ENCODE peak calls at places on chromosome 1, in four cellular contexts. One of them, this sample, is unnamed.

GRCh38 chr1:81111818-81112217 is 688.9 kb upstream of the ADGRL2 start:
- DNase-seq in Ammon's horn: no peak
- DNase-seq in activated naive CD4-positive, alpha-beta T cell treated with anti-CD3 and anti-CD28 coated beads, Interleukin-2, amount 10 ng/mL, durations not matched to agents 7 days and 5 days: no peak
- DNase-seq in osteocyte: no peak
- DNase-seq in this sample: no peak

GRCh38 chr1:209733409-209734192 is 22.3 kb upstream of the TRAF3IP3 start:
- DNase-seq in osteocyte: no peak
- DNase-seq in activated naive CD4-positive, alpha-beta T cell treated with anti-CD3 and anti-CD28 coated beads, Interleukin-2, amount 10 ng/mL, durations not matched to agents 7 days and 5 days: no peak
- DNase-seq in Ammon's horn: no peak
- DNase-seq in this sample: no peak

GRCh38 chr1:166170075-166170474 is 3.3 kb upstream of the FAM78B start:
- DNase-seq in osteocyte: no peak
- DNase-seq in Ammon's horn: no peak
- DNase-seq in activated naive CD4-positive, alpha-beta T cell treated with anti-CD3 and anti-CD28 coated beads, Interleukin-2, amount 10 ng/mL, durations not matched to agents 7 days and 5 days: no peak
- DNase-seq in this sample: no peak

GRCh38 chr1:172882791-172883386 is 167.9 kb downstream of the TNFSF18 start:
- DNase-seq in Ammon's horn: no peak
- DNase-seq in activated naive CD4-positive, alpha-beta T cell treated with anti-CD3 and anti-CD28 coated beads, Interleukin-2, amount 10 ng/mL, durations not matched to agents 7 days and 5 days: no peak
- DNase-seq in osteocyte: no peak
- DNase-seq in this sample: no peak

GRCh38 chr1:8408151-8408839 is 90.4 kb downstream of the SLC45A1 start:
- DNase-seq in activated naive CD4-positive, alpha-beta T cell treated with anti-CD3 and anti-CD28 coated beads, Interleukin-2, amount 10 ng/mL, durations not matched to agents 7 days and 5 days: no peak
- DNase-seq in osteocyte: no peak
- DNase-seq in Ammon's horn: no peak
- DNase-seq in this sample: no peak

GRCh38 chr1:43503534-43503933 is 27.1 kb upstream of the PTPRF start:
- DNase-seq in Ammon's horn: no peak
- DNase-seq in osteocyte: peak
- DNase-seq in activated naive CD4-positive, alpha-beta T cell treated with anti-CD3 and anti-CD28 coated beads, Interleukin-2, amount 10 ng/mL, durations not matched to agents 7 days and 5 days: no peak
- DNase-seq in this sample: no peak

GRCh38 chr1:215637041-215637573 is 70.0 kb downstream of the KCTD3 start:
- DNase-seq in osteocyte: no peak
- DNase-seq in Ammon's horn: peak
- DNase-seq in activated naive CD4-positive, alpha-beta T cell treated with anti-CD3 and anti-CD28 coated beads, Interleukin-2, amount 10 ng/mL, durations not matched to agents 7 days and 5 days: no peak
- DNase-seq in this sample: no peak

GRCh38 chr1:72230746-72231145 is 51.6 kb downstream of the NEGR1 start:
- DNase-seq in osteocyte: no peak
- DNase-seq in Ammon's horn: no peak
- DNase-seq in activated naive CD4-positive, alpha-beta T cell treated with anti-CD3 and anti-CD28 coated beads, Interleukin-2, amount 10 ng/mL, durations not matched to agents 7 days and 5 days: no peak
- DNase-seq in this sample: no peak

GRCh38 chr1:150092180-150092791 is 24.7 kb downstream of the VPS45 start:
- DNase-seq in activated naive CD4-positive, alpha-beta T cell treated with anti-CD3 and anti-CD28 coated beads, Interleukin-2, amount 10 ng/mL, durations not matched to agents 7 days and 5 days: no peak
- DNase-seq in osteocyte: no peak
- DNase-seq in Ammon's horn: no peak
- DNase-seq in this sample: no peak

GRCh38 chr1:920008-920407 is 3.7 kb upstream of the SAMD11 start:
- DNase-seq in Ammon's horn: no peak
- DNase-seq in activated naive CD4-positive, alpha-beta T cell treated with anti-CD3 and anti-CD28 coated beads, Interleukin-2, amount 10 ng/mL, durations not matched to agents 7 days and 5 days: no peak
- DNase-seq in osteocyte: no peak
- DNase-seq in this sample: no peak

GRCh38 chr1:228988655-228989054 is 253.4 kb downstream of the RHOU start:
- DNase-seq in activated naive CD4-positive, alpha-beta T cell treated with anti-CD3 and anti-CD28 coated beads, Interleukin-2, amount 10 ng/mL, durations not matched to agents 7 days and 5 days: no peak
- DNase-seq in Ammon's horn: no peak
- DNase-seq in osteocyte: no peak
- DNase-seq in this sample: no peak

GRCh38 chr1:2845874-2846273 is 44.4 kb upstream of the TTC34 start:
- DNase-seq in activated naive CD4-positive, alpha-beta T cell treated with anti-CD3 and anti-CD28 coated beads, Interleukin-2, amount 10 ng/mL, durations not matched to agents 7 days and 5 days: no peak
- DNase-seq in osteocyte: no peak
- DNase-seq in Ammon's horn: no peak
- DNase-seq in this sample: no peak

GRCh38 chr1:107357381-107357780 is 216.5 kb downstream of the NTNG1 start:
- DNase-seq in Ammon's horn: no peak
- DNase-seq in activated naive CD4-positive, alpha-beta T cell treated with anti-CD3 and anti-CD28 coated beads, Interleukin-2, amount 10 ng/mL, durations not matched to agents 7 days and 5 days: no peak
- DNase-seq in osteocyte: no peak
- DNase-seq in this sample: no peak

GRCh38 chr1:234531181-234532132 is 52.5 kb upstream of the TARBP1 start:
- DNase-seq in activated naive CD4-positive, alpha-beta T cell treated with anti-CD3 and anti-CD28 coated beads, Interleukin-2, amount 10 ng/mL, durations not matched to agents 7 days and 5 days: no peak
- DNase-seq in Ammon's horn: peak
- DNase-seq in osteocyte: no peak
- DNase-seq in this sample: no peak

GRCh38 chr1:82227286-82227685 is 426.6 kb downstream of the ADGRL2 start:
- DNase-seq in activated naive CD4-positive, alpha-beta T cell treated with anti-CD3 and anti-CD28 coated beads, Interleukin-2, amount 10 ng/mL, durations not matched to agents 7 days and 5 days: no peak
- DNase-seq in osteocyte: no peak
- DNase-seq in Ammon's horn: no peak
- DNase-seq in this sample: no peak

GRCh38 chr1:110200666-110201065 is 9.4 kb upstream of the KCNC4 start:
- DNase-seq in Ammon's horn: peak
- DNase-seq in activated naive CD4-positive, alpha-beta T cell treated with anti-CD3 and anti-CD28 coated beads, Interleukin-2, amount 10 ng/mL, durations not matched to agents 7 days and 5 days: no peak
- DNase-seq in osteocyte: no peak
- DNase-seq in this sample: no peak

GRCh38 chr1:163758977-163759670 is 437.4 kb downstream of the NUF2 start:
- DNase-seq in Ammon's horn: no peak
- DNase-seq in osteocyte: peak
- DNase-seq in activated naive CD4-positive, alpha-beta T cell treated with anti-CD3 and anti-CD28 coated beads, Interleukin-2, amount 10 ng/mL, durations not matched to agents 7 days and 5 days: no peak
- DNase-seq in this sample: no peak

GRCh38 chr1:30125449-30126170 is 597.8 kb downstream of the MATN1 start:
- DNase-seq in Ammon's horn: peak
- DNase-seq in osteocyte: no peak
- DNase-seq in activated naive CD4-positive, alpha-beta T cell treated with anti-CD3 and anti-CD28 coated beads, Interleukin-2, amount 10 ng/mL, durations not matched to agents 7 days and 5 days: peak
- DNase-seq in this sample: no peak

GRCh38 chr1:205481279-205481617 is 23.2 kb upstream of the CDK18 start:
- DNase-seq in activated naive CD4-positive, alpha-beta T cell treated with anti-CD3 and anti-CD28 coated beads, Interleukin-2, amount 10 ng/mL, durations not matched to agents 7 days and 5 days: no peak
- DNase-seq in Ammon's horn: no peak
- DNase-seq in osteocyte: no peak
- DNase-seq in this sample: no peak

GRCh38 chr1:156435551-156436318 is 64.8 kb downstream of the MEF2D start:
- DNase-seq in activated naive CD4-positive, alpha-beta T cell treated with anti-CD3 and anti-CD28 coated beads, Interleukin-2, amount 10 ng/mL, durations not matched to agents 7 days and 5 days: peak
- DNase-seq in Ammon's horn: no peak
- DNase-seq in osteocyte: no peak
- DNase-seq in this sample: no peak

This sample was measured in Jurkat, Clone E6-1.